ENCODE peak calls at places on chromosomes 11 and 22, in seven cellular contexts. X, T, E, Z, M, K and H are unnamed samples. For H3K9me2, the result is how much of the 10 kb centered on the place peaks cover.

GRCh38 chr11:130827697-130828377 is 88.4 kb downstream of the SNX19 start:
- DNase-seq in M (peak), T (peak), K (peak), E (no peak), X (peak), Z (peak), H (peak)

GRCh38 chr11:62402226-62402625 is 16.6 kb upstream of the SCGB1A1 start:
- DNase-seq in T (no peak), X (no peak), E (no peak), K (no peak), Z (no peak), M (no peak), H (peak)

GRCh38 chr22:17237031-17237668 is 17.9 kb upstream of the ADA2 start:
- DNase-seq in K (no peak), M (no peak), T (no peak), X (no peak), Z (no peak), E (peak), H (no peak)

GRCh38 chr11:2276280-2276998 is 6.1 kb upstream of the ASCL2 start:
- DNase-seq in X (no peak), E (no peak), Z (no peak), K (no peak), T (no peak), M (no peak), H (no peak)

GRCh38 chr11:86244063-86244521 is 461 bp upstream of the EED start:
- DNase-seq in X (peak), E (peak), M (peak), T (peak), K (peak), Z (peak), H (peak)

GRCh38 chr11:27497911-27498310 is 8.7 kb downstream of the LIN7C start:
- DNase-seq in E (no peak), K (no peak), T (no peak), M (no peak), X (no peak), Z (no peak), H (no peak)

GRCh38 chr11:122727101-122727929 is 71.8 kb downstream of the UBASH3B start:
- DNase-seq in K (no peak), T (no peak), Z (no peak), E (peak), X (no peak), M (no peak), H (peak)

GRCh38 chr11:11620251-11620965 is 1.4 kb downstream of the GALNT18 start:
- DNase-seq in K (no peak), X (peak), M (no peak), E (no peak), T (peak), Z (peak), H (peak)

GRCh38 chr22:27460596-27461347 is 340.8 kb downstream of the MN1 start:
- DNase-seq in M (no peak), X (peak), Z (no peak), T (peak), E (no peak), K (no peak), H (peak)

GRCh38 chr11:110305169-110306018 is 9.0 kb upstream of the RDX start:
- DNase-seq in X (no peak), E (no peak), K (no peak), M (no peak), Z (peak), T (peak), H (peak)

GRCh38 chr22:44916281-44917231 is 93.2 kb downstream of the PHF21B start:
- DNase-seq in E (no peak), K (no peak), M (no peak), T (no peak), X (no peak), Z (no peak), H (no peak)

GRCh38 chr11:10539339-10539738 is 1.6 kb downstream of the RNF141 start:
- DNase-seq in K (no peak), M (no peak), Z (no peak), X (no peak), E (no peak), T (peak), H (peak)

GRCh38 chr22:42611076-42611475 is 3.6 kb downstream of the POLDIP3 start:
- DNase-seq in Z (no peak), T (no peak), E (no peak), K (no peak), X (no peak), M (no peak), H (peak)

GRCh38 chr11:64358907-64359711 is at the start of gene RPS6KA4:
- DNase-seq in K (peak), T (peak), M (peak), Z (peak), E (peak), X (peak), H (peak)

GRCh38 chr11:19769820-19770219 is 57.2 kb downstream of the NAV2 start:
- DNase-seq in E (no peak), K (no peak), Z (no peak), T (peak), M (peak), X (no peak), H (peak)

GRCh38 chr11:94715225-94715624 is 52.9 kb upstream of the AMOTL1 start:
- DNase-seq in T (no peak), M (no peak), Z (no peak), E (no peak), X (no peak), K (no peak), H (no peak)

GRCh38 chr11:96306933-96307747 is 35.9 kb downstream of the MAML2 start:
- DNase-seq in T (peak), K (no peak), M (peak), X (peak), E (no peak), Z (peak), H (peak)

GRCh38 chr22:18973264-18974031 is 37.4 kb upstream of the PRODH start:
- DNase-seq in E (no peak), K (no peak), T (no peak), M (no peak), X (no peak), Z (no peak), H (no peak)

GRCh38 chr22:26170795-26171194 is 1.5 kb downstream of the SEZ6L start:
- DNase-seq in T (no peak), M (no peak), X (peak), E (no peak), K (peak), Z (peak), H (peak)

GRCh38 chr11:74185285-74185684 is 14.2 kb downstream of the PPME1 start:
- DNase-seq in K (no peak), E (no peak), T (no peak), M (no peak), Z (no peak), X (no peak), H (no peak)

GRCh38 chr11:62921573-62922188 is 518 bp upstream of the CHRM1 start:
- DNase-seq in E (no peak), X (no peak), T (peak), K (no peak), Z (no peak), M (peak), H (peak)

GRCh38 chr11:121950160-121950559 is 165.9 kb downstream of the BLID start:
- DNase-seq in X (no peak), M (no peak), K (no peak), E (no peak), T (no peak), Z (no peak), H (no peak)

GRCh38 chr11:32829680-32830412 is at the start of gene PRRG4:
- DNase-seq in T (peak), Z (peak), X (peak), K (peak), M (peak), E (peak), H (peak)

GRCh38 chr11:95596011-95596489 is 193.5 kb downstream of the FAM76B start:
- DNase-seq in X (no peak), Z (peak), E (no peak), K (no peak), T (no peak), M (no peak), H (peak)

GRCh38 chr11:117820071-117820470 is 4.5 kb downstream of the FXYD2 start:
- DNase-seq in X (no peak), T (no peak), E (no peak), K (no peak), Z (no peak), M (no peak), H (no peak)

GRCh38 chr11:834371-835316 is 1.9 kb downstream of the CD151 start:
- DNase-seq in X (no peak), Z (peak), T (peak), M (peak), E (no peak), K (peak), H (peak)

GRCh38 chr22:37560682-37561208 is 465 bp downstream of the CDC42EP1 start:
- DNase-seq in T (peak), M (peak), K (no peak), X (peak), Z (peak), E (no peak), H (peak)

GRCh38 chr22:26552466-26552865 is 37.5 kb downstream of the TPST2 start:
- DNase-seq in X (no peak), M (no peak), Z (no peak), E (no peak), T (no peak), K (no peak), H (peak)

GRCh38 chr11:73157141-73158010 is 15.3 kb upstream of the FCHSD2 start:
- DNase-seq in Z (peak), E (peak), M (peak), K (peak), T (no peak), X (no peak), H (peak)

GRCh38 chr22:30877662-30878515 is 90.7 kb downstream of the MORC2 start:
- DNase-seq in M (no peak), T (peak), Z (no peak), X (no peak), E (no peak), K (no peak), H (peak)

GRCh38 chr11:64865286-64866172 is 12.9 kb downstream of the EHD1 start:
- DNase-seq in Z (no peak), M (no peak), E (peak), T (peak), K (peak), X (no peak), H (peak)

GRCh38 chr22:44577391-44578114 is 79.5 kb upstream of the RTL6 start:
- DNase-seq in X (no peak), K (no peak), T (no peak), M (no peak), E (no peak), Z (no peak), H (no peak)

GRCh38 chr22:47294222-47294532 is 531.7 kb downstream of the TBC1D22A start:
- DNase-seq in K (no peak), X (no peak), M (no peak), E (no peak), Z (no peak), T (peak), H (peak)

GRCh38 chr11:4006946-4007680 is 87.5 kb upstream of the RRM1 start:
- DNase-seq in K (no peak), X (no peak), T (no peak), Z (no peak), E (no peak), M (no peak), H (no peak)

GRCh38 chr11:970319-970871 is 44.7 kb downstream of the AP2A2 start:
- DNase-seq in X (no peak), T (no peak), Z (no peak), M (no peak), K (no peak), E (no peak), H (no peak)

GRCh38 chr11:4092031-4092430 is 2.6 kb upstream of the RRM1 start:
- DNase-seq in X (no peak), T (no peak), K (no peak), M (no peak), E (no peak), Z (no peak), H (no peak)

GRCh38 chr11:17387280-17387679 is 1.2 kb downstream of the KCNJ11 start:
- DNase-seq in E (no peak), Z (no peak), M (no peak), T (no peak), K (no peak), X (no peak), H (no peak)
- H3K9me2 ChIP-seq in E (under half), Z (under half), M (under half), T (under half), K (under half), X (under half), H (under half)

GRCh38 chr11:46321757-46322156 is 25.5 kb upstream of the DGKZ start:
- DNase-seq in E (no peak), M (no peak), T (no peak), X (no peak), Z (no peak), K (no peak), H (peak)

GRCh38 chr11:46315033-46315738 is 32.1 kb upstream of the DGKZ start:
- DNase-seq in T (peak), M (peak), Z (peak), X (peak), K (peak), E (peak), H (peak)

GRCh38 chr11:46319074-46319453 is 28.2 kb upstream of the DGKZ start:
- DNase-seq in X (no peak), M (no peak), E (no peak), T (no peak), K (no peak), Z (no peak), H (no peak)

GRCh38 chr11:46315783-46316563 is 31.3 kb upstream of the DGKZ start:
- DNase-seq in E (no peak), X (no peak), M (no peak), K (no peak), T (no peak), Z (no peak), H (no peak)
- H3K9me2 ChIP-seq in E (under half), X (under half), M (under half), K (under half), T (under half), Z (under half), H (under half)

GRCh38 chr11:5509803-5510202 is at the start of gene UBQLN3:
- DNase-seq in M (no peak), Z (no peak), X (no peak), E (no peak), T (no peak), K (no peak), H (no peak)
- H3K9me2 ChIP-seq in M (under half), Z (under half), X (under half), E (under half), T (under half), K (under half), H (under half)

GRCh38 chr11:43790444-43790794 is 90.2 kb upstream of the ALKBH3 start:
- DNase-seq in M (peak), Z (no peak), E (no peak), K (no peak), X (no peak), T (peak), H (peak)
- H3K9me2 ChIP-seq in M (under half), Z (under half), E (under half), K (under half), X (under half), T (under half), H (under half)

GRCh38 chr22:40238425-40239344 is 61.0 kb downstream of the TNRC6B start:
- DNase-seq in X (peak), K (no peak), T (peak), Z (no peak), M (peak), E (no peak), H (peak)

GRCh38 chr22:40237788-40238424 is 60.2 kb downstream of the TNRC6B start:
- DNase-seq in E (no peak), K (no peak), X (no peak), T (no peak), Z (no peak), M (no peak), H (peak)

GRCh38 chr22:40236131-40236665 is 58.5 kb downstream of the TNRC6B start:
- DNase-seq in Z (no peak), X (no peak), K (no peak), T (peak), M (no peak), E (no peak), H (no peak)

GRCh38 chr22:40235418-40235817 is 57.7 kb downstream of the TNRC6B start:
- DNase-seq in T (peak), M (no peak), K (no peak), E (no peak), X (no peak), Z (no peak), H (peak)

DNA sequence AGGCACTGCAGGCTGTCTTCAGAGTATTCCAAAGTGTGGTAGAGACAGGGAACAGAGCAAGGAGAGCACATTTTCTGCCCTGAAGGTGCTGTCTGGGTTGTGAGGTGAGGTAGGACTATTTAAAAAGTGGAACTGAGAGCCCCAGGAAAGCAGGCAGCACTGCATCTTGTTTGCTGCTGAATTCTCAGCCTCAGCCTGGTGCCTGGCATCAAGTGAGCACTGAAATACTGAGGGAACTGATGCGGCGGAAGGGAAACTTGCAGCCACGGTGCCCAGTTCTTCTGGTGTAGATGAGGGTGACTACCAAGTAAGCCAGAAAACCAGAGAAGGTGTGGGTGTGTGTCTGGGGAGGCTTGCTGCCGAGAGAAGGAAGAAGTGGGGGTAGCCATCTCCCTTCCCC is 59.5 kb downstream of the TNRC6B start:
- DNase-seq in Z (no peak), E (peak), M (no peak), K (no peak), X (no peak), T (no peak), H (no peak)
- H3K9me2 ChIP-seq in Z (under half), E (under half), M (under half), K (under half), X (under half), T (under half), H (under half)